ENCODE peak calls at places on chromosomes 11 and 22, in six cellular contexts. N is ovary, E is H1, R is A549, W is transverse colon, H is stomach. K is an unnamed sample.

GRCh38 chr11:25065711-25066110 is 568.9 kb downstream of the LUZP2 start:
- DNase-seq in H (no peak), W (no peak), R (no peak), N (no peak), E (no peak), K (no peak)

GRCh38 chr11:69301491-69302401 is 7.8 kb downstream of the MYEOV start:
- DNase-seq in R (peak), E (no peak), H (peak), W (peak), N (no peak), K (no peak)

GRCh38 chr11:81331611-81332205 is 1402.0 kb downstream of the FAM181B start:
- DNase-seq in W (no peak), N (no peak), E (no peak), H (no peak), R (no peak), K (no peak)

GRCh38 chr11:67264260-67264659 is 2.0 kb upstream of the GRK2 start:
- DNase-seq in R (no peak), W (no peak), N (no peak), H (no peak), E (no peak), K (no peak)

GRCh38 chr11:66015094-66015881 is 3.5 kb downstream of the CST6 start:
- DNase-seq in E (no peak), W (no peak), H (no peak), R (no peak), N (no peak), K (no peak)

GRCh38 chr11:60918941-60919275 is 5.0 kb downstream of the TMEM109 start:
- DNase-seq in R (no peak), E (no peak), N (no peak), W (no peak), H (no peak), K (no peak)

GRCh38 chr22:24201681-24202590 is 20.6 kb downstream of the SUSD2 start:
- DNase-seq in H (no peak), E (no peak), W (no peak), R (no peak), N (no peak), K (no peak)

GRCh38 chr22:46072030-46072881 is 78.1 kb upstream of the PPARA start:
- DNase-seq in H (peak), R (no peak), N (no peak), W (peak), E (peak), K (peak)

GRCh38 chr11:121366038-121366437 is 73.5 kb downstream of the SC5D start:
- DNase-seq in W (no peak), E (no peak), R (no peak), N (no peak), H (no peak), K (no peak)

GRCh38 chr11:47234669-47235075 is 13.9 kb downstream of the ACP2 start:
- DNase-seq in R (no peak), W (peak), H (peak), E (no peak), N (peak), K (no peak)

GRCh38 chr22:24968066-24968561 is 15.6 kb downstream of the KIAA1671 start:
- DNase-seq in W (no peak), N (no peak), E (peak), R (no peak), H (no peak), K (no peak)

GRCh38 chr11:78451371-78452150 is 33.9 kb upstream of the GAB2 start:
- DNase-seq in H (no peak), E (no peak), R (no peak), N (no peak), W (peak), K (no peak)

GRCh38 chr11:14554959-14555358 is 34.8 kb upstream of the PSMA1 start:
- DNase-seq in W (no peak), E (no peak), R (no peak), H (no peak), N (no peak), K (no peak)

GRCh38 chr22:31680764-31681624 is 19.0 kb upstream of the PISD start:
- DNase-seq in W (peak), E (no peak), N (no peak), H (no peak), R (no peak), K (no peak)

GRCh38 chr22:21940521-21940920 is 12.1 kb downstream of the PPM1F start:
- DNase-seq in R (no peak), H (no peak), E (no peak), N (no peak), W (no peak), K (no peak)

GRCh38 chr22:23070418-23071162 is at the start of gene GNAZ:
- DNase-seq in E (peak), W (no peak), H (no peak), R (no peak), N (peak), K (no peak)

GRCh38 chr22:26826431-26826935 is 169.1 kb downstream of the MIAT start:
- DNase-seq in E (no peak), W (no peak), R (no peak), N (no peak), H (no peak), K (no peak)

GRCh38 chr11:19191530-19192169 is 10.1 kb downstream of the CSRP3 start:
- DNase-seq in W (peak), R (no peak), N (no peak), H (no peak), E (no peak), K (no peak)

GRCh38 chr11:16410479-16410878 is 54.1 kb upstream of the SOX6 start:
- DNase-seq in R (no peak), N (no peak), W (no peak), E (no peak), H (no peak), K (no peak)

GRCh38 chr11:43268161-43268560 is 43.6 kb upstream of the API5 start:
- DNase-seq in E (no peak), N (no peak), W (no peak), H (peak), R (no peak), K (no peak)

GRCh38 chr11:106961518-106961917 is 56.8 kb downstream of the GUCY1A2 start:
- DNase-seq in H (no peak), E (no peak), N (no peak), W (no peak), R (no peak), K (no peak)

GRCh38 chr11:15907806-15908205 is 448.5 kb downstream of the SOX6 start:
- DNase-seq in R (no peak), H (no peak), W (no peak), E (no peak), N (no peak), K (no peak)

GRCh38 chr11:79393362-79394043 is 47.3 kb downstream of the TENM4 start:
- DNase-seq in H (no peak), R (no peak), N (no peak), E (peak), W (no peak), K (no peak)

GRCh38 chr22:32877196-32877595 is 75.7 kb downstream of the TIMP3 start:
- DNase-seq in H (no peak), N (no peak), W (no peak), R (no peak), E (no peak), K (no peak)

GRCh38 chr22:24506802-24507438 is 11.8 kb downstream of the UPB1 start:
- DNase-seq in H (no peak), E (no peak), R (peak), W (no peak), N (no peak), K (no peak)

GRCh38 chr22:24303007-24303406 is 32.4 kb downstream of the SPECC1L start:
- DNase-seq in W (no peak), R (no peak), H (no peak), E (no peak), N (no peak), K (no peak)

GRCh38 chr22:45612940-45613339 is 58.7 kb upstream of the ATXN10 start:
- DNase-seq in R (no peak), H (no peak), N (no peak), E (no peak), W (no peak), K (no peak)

GRCh38 chr11:98979212-98979611 is 41.5 kb upstream of the CNTN5 start:
- DNase-seq in H (no peak), E (no peak), N (no peak), W (no peak), R (no peak), K (no peak)

GRCh38 chr11:19759389-19759788 is 46.8 kb downstream of the NAV2 start:
- DNase-seq in H (no peak), N (no peak), R (no peak), E (no peak), W (no peak), K (no peak)

GRCh38 chr11:7677801-7678201 is 4.5 kb upstream of the CYB5R2 start:
- DNase-seq in H (no peak), R (no peak), N (no peak), W (no peak), E (no peak), K (no peak)

GRCh38 chr11:1219446-1219835 is 3.4 kb upstream of the MUC5B start:
- DNase-seq in R (no peak), H (no peak), W (no peak), E (no peak), N (no peak), K (no peak)

GRCh38 chr11:11391796-11392195 is 38.7 kb upstream of the CSNK2A3 start:
- DNase-seq in E (no peak), H (no peak), R (no peak), N (no peak), W (peak), K (no peak)

GRCh38 chr11:84675631-84676030 is 951.5 kb downstream of the DLG2 start:
- DNase-seq in W (no peak), R (no peak), E (no peak), N (no peak), H (no peak), K (no peak)

GRCh38 chr11:129815596-129816461 is at the start of gene TMEM45B:
- DNase-seq in W (peak), N (no peak), H (peak), E (peak), R (no peak), K (no peak)

GRCh38 chr11:129813216-129813791 is 2.3 kb upstream of the TMEM45B start:
- DNase-seq in H (no peak), W (no peak), N (no peak), R (no peak), E (no peak), K (no peak)

GRCh38 chr11:129817282-129818051 is 1.8 kb downstream of the TMEM45B start:
- DNase-seq in E (no peak), H (no peak), W (no peak), N (no peak), R (no peak), K (no peak)

GRCh38 chr11:129814244-129814992 is 1.2 kb upstream of the TMEM45B start:
- DNase-seq in R (no peak), H (no peak), W (no peak), N (no peak), E (no peak), K (no peak)

DNA sequence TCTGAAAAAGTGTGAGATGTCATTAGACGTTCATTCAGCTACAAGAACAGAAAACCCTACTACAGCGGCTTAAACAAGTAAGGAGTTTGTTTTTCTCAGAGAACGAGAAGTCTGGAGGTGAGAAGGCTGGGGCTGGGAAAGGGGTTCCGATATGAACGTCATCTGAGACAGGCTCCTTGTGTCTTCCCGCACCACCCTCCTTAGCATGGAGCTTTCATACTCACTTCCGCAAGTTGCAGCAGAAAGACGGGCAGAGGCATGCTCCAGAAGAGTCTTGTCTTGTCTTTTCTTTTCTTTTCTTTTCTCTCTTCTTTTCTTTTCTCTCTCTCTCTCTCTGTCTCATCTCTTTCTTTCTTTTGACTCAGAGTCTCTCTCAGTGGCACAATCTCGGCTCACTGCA is 3.6 kb downstream of the TMEM45B start:
- DNase-seq in H (no peak), R (no peak), N (no peak), W (no peak), E (no peak), K (no peak)
- TF ChIP-seq EP300 in H (no peak), R (no peak), N (no peak), W (no peak), E (no peak), K (no peak)

GRCh38 chr22:19723990-19724827 is 870 bp downstream of the GP1BB start:
- DNase-seq in N (no peak), R (no peak), E (peak), H (no peak), W (no peak), K (no peak)
- TF ChIP-seq EP300 in N (no peak), R (no peak), E (no peak), H (no peak), W (no peak), K (no peak)

GRCh38 chr22:36424901-36425579 is 37.3 kb upstream of the MYH9 start:
- DNase-seq in H (no peak), R (no peak), W (no peak), N (no peak), E (no peak), K (no peak)

GRCh38 chr22:36423461-36424404 is 36.0 kb upstream of the MYH9 start:
- DNase-seq in R (no peak), N (no peak), E (no peak), H (no peak), W (no peak), K (no peak)

GRCh38 chr22:36419912-36420882 is 32.4 kb upstream of the MYH9 start:
- DNase-seq in N (no peak), E (no peak), H (no peak), R (no peak), W (peak), K (peak)

GRCh38 chr22:36419177-36419911 is 31.6 kb upstream of the MYH9 start:
- DNase-seq in R (no peak), N (peak), E (peak), H (no peak), W (peak), K (peak)

GRCh38 chr22:36422287-36423014 is 34.7 kb upstream of the MYH9 start:
- DNase-seq in N (no peak), R (no peak), W (no peak), E (no peak), H (no peak), K (no peak)
- TF ChIP-seq EP300 in N (no peak), R (no peak), W (no peak), E (no peak), H (no peak), K (no peak)

DNA sequence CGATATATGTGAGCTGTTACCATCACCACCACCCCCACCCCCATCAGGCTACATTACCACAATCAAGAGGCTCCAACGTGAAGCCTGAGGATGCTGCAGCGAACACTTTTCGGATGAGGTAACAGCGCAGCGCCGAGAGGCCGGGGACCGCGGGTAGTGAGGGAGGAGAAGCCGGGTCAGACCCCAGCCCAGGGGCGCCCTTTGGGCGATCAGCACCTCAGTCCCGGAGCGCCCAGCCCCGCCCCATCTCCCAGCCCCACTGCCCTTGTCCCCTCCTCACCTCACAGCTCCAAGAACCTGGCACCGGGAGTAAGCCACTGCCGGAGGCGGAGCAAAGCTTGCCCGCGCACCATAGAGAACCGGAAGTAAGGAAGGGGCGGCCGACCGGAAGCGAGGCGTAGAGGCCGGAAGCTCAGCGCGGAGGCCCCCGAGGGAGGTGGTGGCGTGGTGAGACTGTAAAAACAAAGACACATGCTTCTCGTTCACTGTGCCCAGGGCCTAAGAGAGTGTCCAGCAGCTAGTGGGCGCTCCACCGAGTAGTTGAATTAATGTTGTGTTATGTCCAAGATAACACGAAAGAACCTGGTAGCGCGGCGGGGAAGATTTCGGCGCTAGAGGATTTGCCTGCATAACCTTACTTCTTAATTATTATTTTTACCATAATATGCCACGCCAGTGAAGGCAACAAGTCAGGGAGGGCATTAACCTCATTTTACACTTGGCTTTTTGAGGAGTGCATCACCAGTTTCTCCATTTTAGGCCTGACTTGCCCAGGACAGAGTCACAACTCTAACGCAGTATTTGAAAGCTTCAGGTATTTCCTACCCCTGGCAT is at the start of gene THOC5:
- DNase-seq in R (peak), W (peak), H (peak), E (peak), N (peak), K (peak)
- TF ChIP-seq EP300 in R (no peak), W (no peak), H (no peak), E (peak), N (no peak), K (peak)

DNA sequence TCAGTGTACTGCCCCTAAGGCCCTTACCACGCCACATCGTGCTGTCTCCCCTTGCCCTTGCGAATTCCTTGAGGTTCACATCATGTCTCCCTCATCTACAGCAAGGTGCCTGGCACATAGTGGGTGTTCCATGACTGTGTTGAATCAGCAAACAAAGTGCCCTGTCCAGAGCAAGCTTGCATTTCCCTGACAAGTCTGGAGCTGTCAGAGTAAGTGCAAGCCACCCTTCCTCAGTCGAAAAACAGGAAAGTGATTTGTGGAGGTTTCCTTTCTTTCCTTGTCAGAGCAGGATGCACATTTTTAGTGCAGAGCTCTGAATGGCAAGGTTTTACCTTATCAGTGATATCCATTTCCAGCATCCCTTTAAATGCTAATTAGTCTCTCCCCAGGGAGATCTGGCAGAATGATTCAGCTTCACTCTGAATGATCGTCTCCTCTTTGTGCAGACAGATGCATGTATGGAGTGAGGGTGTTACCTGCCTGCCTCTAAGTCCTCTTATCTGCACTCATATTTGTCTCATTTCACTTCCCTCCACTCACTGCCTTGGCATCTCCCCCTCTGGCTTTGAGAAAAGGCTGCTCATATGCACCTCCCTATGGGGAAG is 331.2 kb downstream of the TMEM135 start:
- DNase-seq in H (no peak), R (no peak), N (no peak), W (no peak), E (no peak), K (no peak)
- TF ChIP-seq EP300 in H (no peak), R (no peak), N (no peak), W (no peak), E (no peak), K (no peak)

DNA sequence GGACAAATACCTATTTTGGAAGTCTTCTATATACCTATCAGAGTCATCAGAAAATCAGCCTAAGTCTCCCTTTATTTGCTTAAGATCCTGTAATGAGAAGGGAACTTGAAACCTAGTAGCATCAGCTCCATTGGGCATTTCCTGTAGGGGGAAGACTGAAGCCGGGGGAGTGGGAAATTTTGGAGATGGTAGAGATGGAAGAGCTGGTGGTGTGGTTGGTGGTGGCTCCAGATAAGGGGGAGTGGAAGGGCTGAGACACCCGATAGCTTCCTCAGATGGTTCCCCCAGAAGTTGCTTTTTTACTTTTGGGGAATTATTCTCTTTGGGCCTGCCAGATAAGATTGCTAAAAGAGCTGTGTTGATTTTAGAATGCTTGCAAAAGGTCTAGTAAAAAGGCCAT is 16.4 kb upstream of the EI24 start:
- DNase-seq in R (no peak), W (no peak), N (no peak), E (no peak), H (no peak), K (no peak)
- TF ChIP-seq EP300 in R (no peak), W (no peak), N (no peak), E (no peak), H (no peak), K (no peak)

GRCh38 chr11:118907749-118908106 is 18.0 kb downstream of the BCL9L start:
- DNase-seq in H (no peak), E (no peak), N (no peak), W (no peak), R (no peak), K (no peak)

GRCh38 chr11:118908264-118908663 is 17.5 kb downstream of the BCL9L start:
- DNase-seq in W (no peak), R (no peak), H (no peak), E (no peak), N (peak), K (no peak)

GRCh38 chr11:118910309-118911112 is 15.2 kb downstream of the BCL9L start:
- DNase-seq in H (peak), W (peak), E (peak), N (peak), R (no peak), K (peak)

GRCh38 chr11:118909619-118910308 is 16.0 kb downstream of the BCL9L start:
- DNase-seq in H (no peak), R (no peak), E (peak), N (no peak), W (no peak), K (no peak)

GRCh38 chr11:118908931-118909618 is 16.7 kb downstream of the BCL9L start:
- DNase-seq in H (peak), E (peak), R (no peak), N (peak), W (peak), K (peak)
- TF ChIP-seq EP300 in H (no peak), E (no peak), R (peak), N (no peak), W (no peak), K (peak)

DNA sequence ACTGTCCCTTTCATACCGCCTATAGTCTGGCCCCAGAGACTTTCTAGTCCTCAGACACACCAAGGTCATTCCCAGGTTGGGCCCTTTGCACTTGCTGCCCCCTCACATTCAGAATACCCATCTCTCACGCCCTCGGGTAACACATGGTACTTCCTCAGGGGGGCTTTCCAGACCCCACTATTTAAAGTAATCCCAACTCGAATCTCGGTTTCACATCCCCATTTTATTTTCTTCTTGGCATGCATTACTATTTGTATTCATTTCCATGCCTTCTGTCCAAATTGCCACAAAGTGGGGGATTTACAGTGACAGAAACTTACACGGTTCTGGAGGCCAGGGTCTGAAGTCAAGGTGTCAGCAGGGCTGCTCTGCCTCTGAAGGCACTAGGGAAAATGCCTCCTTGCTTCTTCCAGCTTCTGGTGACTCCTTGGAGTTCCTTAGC is 15.0 kb downstream of the RCN1 start:
- DNase-seq in R (no peak), N (no peak), W (no peak), H (no peak), E (no peak), K (no peak)
- TF ChIP-seq EP300 in R (no peak), N (no peak), W (no peak), H (no peak), E (no peak), K (no peak)

K was measured in tibial nerve.